ENCODE peak calls at places on chromosomes 13 and 19, in eight cellular contexts. One of them, this sample, is unnamed.

GRCh38 chr13:110883539-110883938 is 31.3 kb downstream of the ANKRD10 start:
- DNase-seq in nephron progenitor cell: no peak
- DNase-seq in WERI-Rb-1: no peak
- DNase-seq in WTC11: no peak
- DNase-seq in colonic mucosa: no peak
- DNase-seq in cardiac muscle cell: no peak
- DNase-seq in lower lobe of right lung: no peak
- DNase-seq in BE2C: no peak
- DNase-seq in this sample: no peak

GRCh38 chr13:60757481-60757880 is 360.5 kb downstream of the TDRD3 start:
- DNase-seq in WTC11: no peak
- DNase-seq in lower lobe of right lung: no peak
- DNase-seq in nephron progenitor cell: no peak
- DNase-seq in colonic mucosa: no peak
- DNase-seq in BE2C: no peak
- DNase-seq in WERI-Rb-1: no peak
- DNase-seq in cardiac muscle cell: no peak
- DNase-seq in this sample: no peak

GRCh38 chr13:48976677-48977625 is 1.2 kb downstream of the FNDC3A start:
- DNase-seq in WERI-Rb-1: no peak
- DNase-seq in BE2C: no peak
- DNase-seq in colonic mucosa: peak
- DNase-seq in cardiac muscle cell: no peak
- DNase-seq in WTC11: no peak
- DNase-seq in nephron progenitor cell: no peak
- DNase-seq in lower lobe of right lung: no peak
- DNase-seq in this sample: no peak

GRCh38 chr13:33318744-33319143 is 33.2 kb upstream of the STARD13 start:
- DNase-seq in cardiac muscle cell: no peak
- DNase-seq in WTC11: no peak
- DNase-seq in colonic mucosa: no peak
- DNase-seq in lower lobe of right lung: no peak
- DNase-seq in WERI-Rb-1: no peak
- DNase-seq in nephron progenitor cell: no peak
- DNase-seq in BE2C: no peak
- DNase-seq in this sample: no peak

GRCh38 chr13:90281709-90282108 is 1065.8 kb upstream of the MIR17HG start:
- DNase-seq in nephron progenitor cell: no peak
- DNase-seq in colonic mucosa: no peak
- DNase-seq in WTC11: no peak
- DNase-seq in WERI-Rb-1: no peak
- DNase-seq in lower lobe of right lung: no peak
- DNase-seq in cardiac muscle cell: no peak
- DNase-seq in BE2C: no peak
- DNase-seq in this sample: no peak

GRCh38 chr13:34435338-34435737 is 506.7 kb upstream of the NBEA start:
- DNase-seq in cardiac muscle cell: peak
- DNase-seq in lower lobe of right lung: no peak
- DNase-seq in colonic mucosa: no peak
- DNase-seq in WTC11: no peak
- DNase-seq in BE2C: peak
- DNase-seq in nephron progenitor cell: no peak
- DNase-seq in WERI-Rb-1: no peak
- DNase-seq in this sample: no peak

GRCh38 chr13:102872531-102872930 is 26.7 kb downstream of the ERCC5 start:
- DNase-seq in BE2C: no peak
- DNase-seq in colonic mucosa: no peak
- DNase-seq in cardiac muscle cell: no peak
- DNase-seq in nephron progenitor cell: no peak
- DNase-seq in WERI-Rb-1: no peak
- DNase-seq in lower lobe of right lung: no peak
- DNase-seq in WTC11: no peak
- DNase-seq in this sample: no peak

GRCh38 chr13:105847532-105848295 is 687.7 kb downstream of the EFNB2 start:
- DNase-seq in BE2C: no peak
- DNase-seq in cardiac muscle cell: peak
- DNase-seq in WTC11: no peak
- DNase-seq in colonic mucosa: no peak
- DNase-seq in nephron progenitor cell: no peak
- DNase-seq in WERI-Rb-1: no peak
- DNase-seq in lower lobe of right lung: no peak
- DNase-seq in this sample: no peak

DNA sequence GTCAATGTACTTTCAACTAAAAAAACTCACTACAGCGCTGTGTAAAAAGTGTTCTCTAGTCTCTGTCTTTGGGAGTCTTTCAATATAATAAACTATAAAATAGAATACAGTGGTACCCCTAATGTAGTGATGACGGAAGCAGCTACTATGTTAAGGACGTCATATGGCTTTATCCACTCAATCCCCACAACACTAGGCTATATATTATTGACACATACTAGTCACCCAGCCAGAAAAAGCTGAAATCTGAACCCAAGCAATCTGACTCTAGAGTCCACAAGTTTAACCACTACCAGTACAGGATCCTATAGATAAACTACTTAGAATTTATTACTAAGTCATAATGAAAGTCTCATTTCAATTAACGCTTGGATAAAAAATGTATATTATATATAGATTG is 48.3 kb downstream of the ELF1 start:
- DNase-seq in colonic mucosa: no peak
- DNase-seq in WTC11: no peak
- DNase-seq in cardiac muscle cell: no peak
- DNase-seq in lower lobe of right lung: no peak
- DNase-seq in WERI-Rb-1: no peak
- DNase-seq in BE2C: no peak
- DNase-seq in nephron progenitor cell: no peak
- DNase-seq in this sample: no peak
- TF ChIP-seq CTCF in colonic mucosa: no peak
- TF ChIP-seq CTCF in WTC11: no peak
- TF ChIP-seq CTCF in cardiac muscle cell: no peak
- TF ChIP-seq CTCF in lower lobe of right lung: no peak
- TF ChIP-seq CTCF in WERI-Rb-1: no peak
- TF ChIP-seq CTCF in BE2C: no peak
- TF ChIP-seq CTCF in nephron progenitor cell: no peak
- TF ChIP-seq CTCF in this sample: no peak

DNA sequence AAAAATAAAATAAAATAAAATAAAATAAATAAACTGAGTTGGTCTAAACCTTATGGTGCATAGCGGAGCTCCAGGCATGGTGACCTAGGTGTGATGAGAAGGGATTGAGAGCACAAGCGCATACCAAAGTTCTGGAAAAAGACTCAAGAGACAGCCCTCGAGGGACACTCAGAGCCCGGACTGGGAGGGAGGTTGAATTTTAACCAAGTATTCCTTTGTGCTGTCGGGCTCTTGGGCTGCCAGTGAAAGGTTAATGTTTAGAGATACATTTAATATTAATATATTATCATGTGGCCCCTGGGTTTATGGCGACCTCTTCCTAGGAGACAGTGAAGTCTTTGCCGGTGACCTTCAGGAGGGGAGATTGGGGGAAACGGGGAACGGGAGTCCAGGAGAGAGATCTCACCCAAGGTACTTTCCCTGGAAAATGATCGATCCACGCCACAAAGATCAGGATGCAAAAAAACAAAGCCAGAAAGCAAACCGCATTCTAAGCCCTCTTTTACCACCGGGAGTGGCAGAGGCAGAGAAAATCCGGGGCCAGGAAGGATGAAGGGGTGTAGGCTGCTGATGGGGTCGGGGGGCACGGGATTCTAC is 1.6 kb downstream of the FUT6 start:
- DNase-seq in BE2C: no peak
- DNase-seq in nephron progenitor cell: no peak
- DNase-seq in WTC11: no peak
- DNase-seq in colonic mucosa: no peak
- DNase-seq in lower lobe of right lung: no peak
- DNase-seq in WERI-Rb-1: no peak
- DNase-seq in cardiac muscle cell: no peak
- DNase-seq in this sample: no peak
- TF ChIP-seq CTCF in BE2C: no peak
- TF ChIP-seq CTCF in nephron progenitor cell: no peak
- TF ChIP-seq CTCF in WTC11: no peak
- TF ChIP-seq CTCF in colonic mucosa: no peak
- TF ChIP-seq CTCF in lower lobe of right lung: no peak
- TF ChIP-seq CTCF in WERI-Rb-1: no peak
- TF ChIP-seq CTCF in cardiac muscle cell: no peak
- TF ChIP-seq CTCF in this sample: no peak

GRCh38 chr19:30895946-30896345 is 453.3 kb downstream of the TSHZ3 start:
- DNase-seq in colonic mucosa: no peak
- DNase-seq in WERI-Rb-1: no peak
- DNase-seq in nephron progenitor cell: no peak
- DNase-seq in BE2C: no peak
- DNase-seq in cardiac muscle cell: no peak
- DNase-seq in WTC11: no peak
- DNase-seq in lower lobe of right lung: no peak
- DNase-seq in this sample: no peak
- TF ChIP-seq CTCF in colonic mucosa: no peak
- TF ChIP-seq CTCF in WERI-Rb-1: peak
- TF ChIP-seq CTCF in nephron progenitor cell: no peak
- TF ChIP-seq CTCF in BE2C: no peak
- TF ChIP-seq CTCF in cardiac muscle cell: no peak
- TF ChIP-seq CTCF in WTC11: no peak
- TF ChIP-seq CTCF in lower lobe of right lung: no peak
- TF ChIP-seq CTCF in this sample: no peak

DNA sequence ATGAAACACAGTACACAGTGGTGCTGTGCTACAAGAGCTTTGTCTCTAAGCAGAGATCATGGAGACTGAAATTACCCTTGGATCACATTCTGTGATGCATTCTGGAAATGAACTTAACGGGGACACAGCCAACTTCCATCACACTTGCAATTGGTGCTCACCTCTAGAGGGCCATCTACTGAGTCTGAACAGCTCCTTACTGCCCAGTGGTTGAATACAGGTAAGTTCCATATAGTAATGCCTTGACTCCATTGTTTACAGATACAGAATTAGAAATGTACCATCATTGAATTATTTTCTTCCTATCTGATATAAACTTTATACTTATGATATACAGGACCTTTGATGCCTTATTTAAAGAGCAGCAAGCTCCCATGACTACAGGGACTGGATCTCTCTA is 686.4 kb downstream of the PCDH9 start:
- DNase-seq in WTC11: peak
- DNase-seq in nephron progenitor cell: no peak
- DNase-seq in lower lobe of right lung: no peak
- DNase-seq in WERI-Rb-1: no peak
- DNase-seq in cardiac muscle cell: no peak
- DNase-seq in BE2C: no peak
- DNase-seq in colonic mucosa: no peak
- DNase-seq in this sample: no peak
- TF ChIP-seq CTCF in WTC11: no peak
- TF ChIP-seq CTCF in nephron progenitor cell: no peak
- TF ChIP-seq CTCF in lower lobe of right lung: no peak
- TF ChIP-seq CTCF in WERI-Rb-1: peak
- TF ChIP-seq CTCF in cardiac muscle cell: no peak
- TF ChIP-seq CTCF in BE2C: peak
- TF ChIP-seq CTCF in colonic mucosa: no peak
- TF ChIP-seq CTCF in this sample: no peak

GRCh38 chr13:87999141-87999765 is 328.1 kb downstream of the SLITRK5 start:
- DNase-seq in lower lobe of right lung: no peak
- DNase-seq in BE2C: no peak
- DNase-seq in WTC11: no peak
- DNase-seq in nephron progenitor cell: no peak
- DNase-seq in WERI-Rb-1: no peak
- DNase-seq in cardiac muscle cell: peak
- DNase-seq in colonic mucosa: no peak
- DNase-seq in this sample: peak

GRCh38 chr13:88000787-88001186 is 329.6 kb downstream of the SLITRK5 start:
- DNase-seq in WTC11: no peak
- DNase-seq in cardiac muscle cell: no peak
- DNase-seq in colonic mucosa: no peak
- DNase-seq in WERI-Rb-1: no peak
- DNase-seq in nephron progenitor cell: no peak
- DNase-seq in BE2C: no peak
- DNase-seq in lower lobe of right lung: no peak
- DNase-seq in this sample: no peak

GRCh38 chr13:88000239-88000638 is 329.1 kb downstream of the SLITRK5 start:
- DNase-seq in WTC11: no peak
- DNase-seq in colonic mucosa: no peak
- DNase-seq in cardiac muscle cell: no peak
- DNase-seq in WERI-Rb-1: no peak
- DNase-seq in nephron progenitor cell: no peak
- DNase-seq in BE2C: no peak
- DNase-seq in lower lobe of right lung: no peak
- DNase-seq in this sample: no peak

GRCh38 chr13:87998081-87998480 is 326.9 kb downstream of the SLITRK5 start:
- DNase-seq in colonic mucosa: no peak
- DNase-seq in cardiac muscle cell: no peak
- DNase-seq in WERI-Rb-1: no peak
- DNase-seq in BE2C: no peak
- DNase-seq in lower lobe of right lung: no peak
- DNase-seq in WTC11: no peak
- DNase-seq in nephron progenitor cell: no peak
- DNase-seq in this sample: no peak

GRCh38 chr13:87999791-88000190 is 328.6 kb downstream of the SLITRK5 start:
- DNase-seq in nephron progenitor cell: no peak
- DNase-seq in cardiac muscle cell: no peak
- DNase-seq in lower lobe of right lung: no peak
- DNase-seq in colonic mucosa: no peak
- DNase-seq in BE2C: no peak
- DNase-seq in WERI-Rb-1: no peak
- DNase-seq in WTC11: no peak
- DNase-seq in this sample: no peak
- TF ChIP-seq CTCF in nephron progenitor cell: no peak
- TF ChIP-seq CTCF in cardiac muscle cell: no peak
- TF ChIP-seq CTCF in lower lobe of right lung: no peak
- TF ChIP-seq CTCF in colonic mucosa: no peak
- TF ChIP-seq CTCF in BE2C: peak
- TF ChIP-seq CTCF in WERI-Rb-1: peak
- TF ChIP-seq CTCF in WTC11: no peak
- TF ChIP-seq CTCF in this sample: no peak

GRCh38 chr13:114234645-114235421 is at the start of gene CDC16:
- DNase-seq in BE2C: peak
- DNase-seq in WERI-Rb-1: peak
- DNase-seq in lower lobe of right lung: peak
- DNase-seq in cardiac muscle cell: peak
- DNase-seq in nephron progenitor cell: peak
- DNase-seq in WTC11: peak
- DNase-seq in colonic mucosa: peak
- DNase-seq in this sample: peak
- TF ChIP-seq CTCF in BE2C: no peak
- TF ChIP-seq CTCF in WERI-Rb-1: peak
- TF ChIP-seq CTCF in lower lobe of right lung: peak
- TF ChIP-seq CTCF in cardiac muscle cell: no peak
- TF ChIP-seq CTCF in nephron progenitor cell: no peak
- TF ChIP-seq CTCF in WTC11: no peak
- TF ChIP-seq CTCF in colonic mucosa: peak
- TF ChIP-seq CTCF in this sample: no peak

GRCh38 chr13:94716016-94716415 is 3.7 kb upstream of the SOX21 start:
- DNase-seq in nephron progenitor cell: no peak
- DNase-seq in WTC11: no peak
- DNase-seq in lower lobe of right lung: no peak
- DNase-seq in cardiac muscle cell: peak
- DNase-seq in colonic mucosa: no peak
- DNase-seq in WERI-Rb-1: no peak
- DNase-seq in BE2C: no peak
- DNase-seq in this sample: no peak
- TF ChIP-seq CTCF in nephron progenitor cell: peak
- TF ChIP-seq CTCF in WTC11: no peak
- TF ChIP-seq CTCF in lower lobe of right lung: no peak
- TF ChIP-seq CTCF in cardiac muscle cell: peak
- TF ChIP-seq CTCF in colonic mucosa: no peak
- TF ChIP-seq CTCF in WERI-Rb-1: peak
- TF ChIP-seq CTCF in BE2C: no peak
- TF ChIP-seq CTCF in this sample: no peak